ENCODE peak calls at places on chromosomes 6 and 20, in five cellular contexts. I, T, W, J and F are unnamed samples.

GRCh38 chr20:22346716-22347115 is 237.7 kb downstream of the FOXA2 start:
- DNase-seq in I (no peak), T (no peak), W (no peak), J (no peak), F (no peak)

GRCh38 chr20:39717976-39718375 is 755.8 kb downstream of the DHX35 start:
- DNase-seq in I (no peak), T (no peak), W (no peak), J (no peak), F (no peak)

GRCh38 chr6:147618457-147618856 is 110.0 kb downstream of the SAMD5 start:
- DNase-seq in I (no peak), T (no peak), W (no peak), J (no peak), F (no peak)

GRCh38 chr6:79810878-79811277 is 136.5 kb downstream of the ELOVL4 start:
- DNase-seq in I (no peak), T (no peak), W (no peak), J (no peak), F (no peak)

GRCh38 chr6:87700351-87700728 is 1.7 kb downstream of the AKIRIN2 start:
- DNase-seq in I (no peak), T (no peak), W (no peak), J (no peak), F (no peak)

GRCh38 chr6:33286946-33287914 is 1.8 kb downstream of the WDR46 start:
- DNase-seq in I (no peak), T (no peak), W (no peak), J (no peak), F (no peak)

GRCh38 chr20:61924211-61924857 is 141.3 kb downstream of the TAF4 start:
- DNase-seq in I (no peak), T (no peak), W (no peak), J (no peak), F (no peak)

GRCh38 chr20:45426621-45427020 is 10.7 kb downstream of the PIGT start:
- DNase-seq in I (no peak), T (no peak), W (no peak), J (no peak), F (no peak)

GRCh38 chr6:37516920-37517405 is 17.3 kb upstream of the CCDC167 start:
- DNase-seq in I (no peak), T (no peak), W (no peak), J (no peak), F (no peak)

GRCh38 chr6:81145506-81145905 is 607.0 kb downstream of the TENT5A start:
- DNase-seq in I (no peak), T (no peak), W (no peak), J (no peak), F (no peak)

GRCh38 chr6:54990001-54990400 is 143.4 kb downstream of the FAM83B start:
- DNase-seq in I (no peak), T (no peak), W (no peak), J (no peak), F (no peak)

GRCh38 chr6:129644567-129645015 is 65.4 kb downstream of the ARHGAP18 start:
- DNase-seq in I (peak), T (no peak), W (no peak), J (no peak), F (no peak)

GRCh38 chr6:12635813-12636212 is 80.8 kb upstream of the PHACTR1 start:
- DNase-seq in I (no peak), T (no peak), W (no peak), J (peak), F (no peak)

GRCh38 chr6:166904101-166904746 is 52.1 kb downstream of the RNASET2 start:
- DNase-seq in I (no peak), T (no peak), W (peak), J (no peak), F (no peak)

GRCh38 chr6:24775520-24776058 is 852 bp downstream of the GMNN start:
- DNase-seq in I (peak), T (no peak), W (peak), J (no peak), F (peak)

GRCh38 chr20:59518881-59519706 is 85.2 kb upstream of the PHACTR3 start:
- DNase-seq in I (peak), T (peak), W (peak), J (peak), F (peak)

GRCh38 chr20:34098570-34098969 is 13.5 kb downstream of the EIF2S2 start:
- DNase-seq in I (no peak), T (no peak), W (no peak), J (no peak), F (no peak)

GRCh38 chr20:63453029-63453523 is 19.4 kb downstream of the KCNQ2 start:
- DNase-seq in I (no peak), T (no peak), W (no peak), J (no peak), F (no peak)

GRCh38 chr20:2004171-2004570 is 10.3 kb upstream of the PDYN start:
- DNase-seq in I (no peak), T (no peak), W (no peak), J (no peak), F (no peak)

GRCh38 chr6:112475083-112475482 is 128.0 kb downstream of the RFPL4B start:
- DNase-seq in I (no peak), T (no peak), W (no peak), J (no peak), F (no peak)

GRCh38 chr6:29424168-29424567 is 9.4 kb downstream of the OR12D1 start:
- DNase-seq in I (no peak), T (no peak), W (no peak), J (no peak), F (no peak)

GRCh38 chr6:133431031-133431430 is 189.9 kb downstream of the EYA4 start:
- DNase-seq in I (no peak), T (no peak), W (no peak), J (no peak), F (no peak)

GRCh38 chr20:38805502-38805957 is at the start of gene PPP1R16B:
- DNase-seq in I (no peak), T (peak), W (no peak), J (peak), F (no peak)

GRCh38 chr6:134340574-134340973 is 22.7 kb upstream of the SGK1 start:
- DNase-seq in I (no peak), T (no peak), W (no peak), J (no peak), F (no peak)

GRCh38 chr20:43255877-43256276 is 66.2 kb upstream of the PTPRT start:
- DNase-seq in I (no peak), T (no peak), W (no peak), J (no peak), F (no peak)

GRCh38 chr6:148831064-148831463 is 84.2 kb downstream of the UST start:
- DNase-seq in I (no peak), T (no peak), W (no peak), J (no peak), F (no peak)

GRCh38 chr6:108732101-108732870 is 115.9 kb upstream of the ARMC2 start:
- DNase-seq in I (no peak), T (no peak), W (peak), J (no peak), F (no peak)

GRCh38 chr20:10423735-10424134 is 10.3 kb downstream of the MKKS start:
- DNase-seq in I (no peak), T (no peak), W (no peak), J (no peak), F (no peak)

GRCh38 chr20:63519765-63520593 is 586 bp upstream of the PPDPF start:
- DNase-seq in I (no peak), T (peak), W (peak), J (peak), F (peak)

GRCh38 chr6:14732845-14733757 is 512.8 kb upstream of the JARID2 start:
- DNase-seq in I (peak), T (no peak), W (peak), J (no peak), F (peak)

GRCh38 chr20:57685134-57685851 is 24.5 kb downstream of the PMEPA1 start:
- DNase-seq in I (no peak), T (no peak), W (no peak), J (peak), F (no peak)

GRCh38 chr6:137145421-137145820 is 28.0 kb downstream of the IL22RA2 start:
- DNase-seq in I (peak), T (no peak), W (no peak), J (no peak), F (no peak)

GRCh38 chr6:145529582-145529981 is 205.7 kb downstream of the EPM2A start:
- DNase-seq in I (no peak), T (no peak), W (no peak), J (no peak), F (no peak)

GRCh38 chr20:33668087-33668790 is 1.5 kb downstream of the ACTL10 start:
- DNase-seq in I (no peak), T (peak), W (no peak), J (peak), F (peak)

GRCh38 chr6:159395614-159396013 is 226.4 kb downstream of the FNDC1 start:
- DNase-seq in I (no peak), T (no peak), W (no peak), J (no peak), F (no peak)

GRCh38 chr6:32194388-32194787 is 1.9 kb upstream of the GPSM3 start:
- DNase-seq in I (no peak), T (no peak), W (no peak), J (no peak), F (no peak)